ENCODE peak calls at places on chromosomes 16 and 17, in four cellular contexts. One of them, this sample, is unnamed.

GRCh38 chr16:25256821-25257503 is 683 bp downstream of the ZKSCAN2 start:
- DNase-seq in brain microvascular endothelial cell: peak
- DNase-seq in pancreas: peak
- DNase-seq in stomach: no peak
- DNase-seq in this sample: no peak

GRCh38 chr16:4500283-4500682 is 24.1 kb downstream of the HMOX2 start:
- DNase-seq in stomach: peak
- DNase-seq in brain microvascular endothelial cell: peak
- DNase-seq in pancreas: no peak
- DNase-seq in this sample: no peak

GRCh38 chr16:12340151-12340733 is 363.7 kb downstream of the SNX29 start:
- DNase-seq in stomach: peak
- DNase-seq in brain microvascular endothelial cell: peak
- DNase-seq in pancreas: peak
- DNase-seq in this sample: no peak

GRCh38 chr17:81572499-81573030 is 20.4 kb upstream of the FAAP100 start:
- DNase-seq in brain microvascular endothelial cell: no peak
- DNase-seq in stomach: no peak
- DNase-seq in pancreas: no peak
- DNase-seq in this sample: no peak

GRCh38 chr17:28615260-28615940 is 1.4 kb upstream of the RSKR start:
- DNase-seq in stomach: no peak
- DNase-seq in brain microvascular endothelial cell: no peak
- DNase-seq in pancreas: no peak
- DNase-seq in this sample: no peak

GRCh38 chr16:23901178-23902131 is 65.7 kb downstream of the PRKCB start:
- DNase-seq in pancreas: no peak
- DNase-seq in brain microvascular endothelial cell: no peak
- DNase-seq in stomach: no peak
- DNase-seq in this sample: no peak

GRCh38 chr16:50520451-50521245 is 27.5 kb upstream of the NKD1 start:
- DNase-seq in brain microvascular endothelial cell: no peak
- DNase-seq in pancreas: no peak
- DNase-seq in stomach: peak
- DNase-seq in this sample: no peak

GRCh38 chr16:10080031-10080772 is 102.0 kb downstream of the GRIN2A start:
- DNase-seq in stomach: peak
- DNase-seq in pancreas: peak
- DNase-seq in brain microvascular endothelial cell: peak
- DNase-seq in this sample: no peak

GRCh38 chr17:33640629-33641028 is 347.5 kb upstream of the ASIC2 start:
- DNase-seq in brain microvascular endothelial cell: no peak
- DNase-seq in stomach: no peak
- DNase-seq in pancreas: no peak
- DNase-seq in this sample: no peak

GRCh38 chr16:28867241-28867640 is 3.6 kb downstream of the SH2B1 start:
- DNase-seq in stomach: no peak
- DNase-seq in pancreas: no peak
- DNase-seq in brain microvascular endothelial cell: no peak
- DNase-seq in this sample: no peak

GRCh38 chr16:15564619-15565339 is 78.2 kb downstream of the MARF1 start:
- DNase-seq in brain microvascular endothelial cell: no peak
- DNase-seq in stomach: no peak
- DNase-seq in pancreas: no peak
- DNase-seq in this sample: no peak

GRCh38 chr17:10807704-10808128 is 3.8 kb upstream of the TMEM238L start:
- DNase-seq in stomach: no peak
- DNase-seq in brain microvascular endothelial cell: no peak
- DNase-seq in pancreas: no peak
- DNase-seq in this sample: no peak

GRCh38 chr16:64952177-64952576 is 169.7 kb downstream of the CDH11 start:
- DNase-seq in pancreas: no peak
- DNase-seq in brain microvascular endothelial cell: peak
- DNase-seq in stomach: no peak
- DNase-seq in this sample: peak

GRCh38 chr17:27766438-27766837 is 33.9 kb downstream of the NOS2 start:
- DNase-seq in pancreas: no peak
- DNase-seq in brain microvascular endothelial cell: no peak
- DNase-seq in stomach: no peak
- DNase-seq in this sample: no peak

GRCh38 chr17:29401237-29401636 is 11.1 kb downstream of the TAOK1 start:
- DNase-seq in stomach: no peak
- DNase-seq in pancreas: no peak
- DNase-seq in brain microvascular endothelial cell: no peak
- DNase-seq in this sample: no peak

GRCh38 chr16:17773698-17774101 is 302.9 kb upstream of the XYLT1 start:
- DNase-seq in pancreas: no peak
- DNase-seq in stomach: no peak
- DNase-seq in brain microvascular endothelial cell: peak
- DNase-seq in this sample: peak

GRCh38 chr17:65340401-65340800 is 203.2 kb downstream of the RGS9 start:
- DNase-seq in pancreas: no peak
- DNase-seq in brain microvascular endothelial cell: no peak
- DNase-seq in stomach: no peak
- DNase-seq in this sample: no peak

GRCh38 chr17:34199449-34199848 is 55.6 kb upstream of the CCL2 start:
- DNase-seq in pancreas: no peak
- DNase-seq in brain microvascular endothelial cell: no peak
- DNase-seq in stomach: no peak
- DNase-seq in this sample: no peak

GRCh38 chr16:11465675-11466074 is 120.4 kb downstream of the RMI2 start:
- DNase-seq in brain microvascular endothelial cell: no peak
- DNase-seq in stomach: no peak
- DNase-seq in pancreas: no peak
- DNase-seq in this sample: no peak

GRCh38 chr17:31499771-31500554 is 108.5 kb downstream of the RAB11FIP4 start:
- DNase-seq in stomach: peak
- DNase-seq in pancreas: peak
- DNase-seq in brain microvascular endothelial cell: peak
- DNase-seq in this sample: peak

GRCh38 chr17:75639771-75640555 is 6.7 kb downstream of the SMIM5 start:
- DNase-seq in pancreas: no peak
- DNase-seq in brain microvascular endothelial cell: no peak
- DNase-seq in stomach: peak
- DNase-seq in this sample: no peak

GRCh38 chr17:57881783-57882291 is 32.0 kb upstream of the MRPS23 start:
- DNase-seq in pancreas: no peak
- DNase-seq in brain microvascular endothelial cell: no peak
- DNase-seq in stomach: no peak
- DNase-seq in this sample: no peak

GRCh38 chr17:56478836-56479447 is 114.6 kb upstream of the NOG start:
- DNase-seq in brain microvascular endothelial cell: peak
- DNase-seq in pancreas: no peak
- DNase-seq in stomach: no peak
- DNase-seq in this sample: no peak

GRCh38 chr17:6496116-6496481 is 51.8 kb downstream of the PIMREG start:
- DNase-seq in brain microvascular endothelial cell: no peak
- DNase-seq in stomach: no peak
- DNase-seq in pancreas: no peak
- DNase-seq in this sample: no peak

GRCh38 chr17:64254755-64255154 is 8.3 kb downstream of the TEX2 start:
- DNase-seq in brain microvascular endothelial cell: no peak
- DNase-seq in pancreas: no peak
- DNase-seq in stomach: no peak
- DNase-seq in this sample: no peak

GRCh38 chr16:14056970-14057369 is 14.1 kb upstream of the MRTFB start:
- DNase-seq in pancreas: no peak
- DNase-seq in stomach: no peak
- DNase-seq in brain microvascular endothelial cell: peak
- DNase-seq in this sample: peak

GRCh38 chr17:1491406-1492248 is 859 bp downstream of the MYO1C start:
- DNase-seq in brain microvascular endothelial cell: no peak
- DNase-seq in pancreas: peak
- DNase-seq in stomach: peak
- DNase-seq in this sample: no peak

GRCh38 chr17:1486802-1487695 is 5.4 kb downstream of the MYO1C start:
- DNase-seq in pancreas: peak
- DNase-seq in stomach: peak
- DNase-seq in brain microvascular endothelial cell: peak
- DNase-seq in this sample: no peak

GRCh38 chr17:1487939-1488825 is 4.3 kb downstream of the MYO1C start:
- DNase-seq in stomach: peak
- DNase-seq in brain microvascular endothelial cell: peak
- DNase-seq in pancreas: peak
- DNase-seq in this sample: peak

GRCh38 chr17:1490643-1491405 is 1.7 kb downstream of the MYO1C start:
- DNase-seq in stomach: peak
- DNase-seq in brain microvascular endothelial cell: no peak
- DNase-seq in pancreas: peak
- DNase-seq in this sample: no peak

GRCh38 chr17:1488826-1489275 is 3.6 kb downstream of the MYO1C start:
- DNase-seq in stomach: no peak
- DNase-seq in brain microvascular endothelial cell: no peak
- DNase-seq in pancreas: no peak
- DNase-seq in this sample: no peak
- H3K4me3 ChIP-seq in stomach: peak
- H3K4me3 ChIP-seq in brain microvascular endothelial cell: no peak
- H3K4me3 ChIP-seq in pancreas: peak
- H3K4me3 ChIP-seq in this sample: peak

GRCh38 chr17:16936536-16937310 is 35.2 kb downstream of the TNFRSF13B start:
- DNase-seq in pancreas: no peak
- DNase-seq in stomach: peak
- DNase-seq in brain microvascular endothelial cell: no peak
- DNase-seq in this sample: no peak

GRCh38 chr17:16937431-16937830 is 34.5 kb downstream of the TNFRSF13B start:
- DNase-seq in pancreas: no peak
- DNase-seq in brain microvascular endothelial cell: no peak
- DNase-seq in stomach: peak
- DNase-seq in this sample: no peak

GRCh38 chr17:16938496-16939270 is 33.2 kb downstream of the TNFRSF13B start:
- DNase-seq in brain microvascular endothelial cell: no peak
- DNase-seq in stomach: peak
- DNase-seq in pancreas: no peak
- DNase-seq in this sample: no peak

GRCh38 chr17:16939271-16939576 is 32.7 kb downstream of the TNFRSF13B start:
- DNase-seq in stomach: no peak
- DNase-seq in brain microvascular endothelial cell: no peak
- DNase-seq in pancreas: no peak
- DNase-seq in this sample: no peak

GRCh38 chr17:16938031-16938430 is 33.9 kb downstream of the TNFRSF13B start:
- DNase-seq in pancreas: no peak
- DNase-seq in brain microvascular endothelial cell: no peak
- DNase-seq in stomach: peak
- DNase-seq in this sample: no peak
- H3K4me3 ChIP-seq in pancreas: no peak
- H3K4me3 ChIP-seq in brain microvascular endothelial cell: no peak
- H3K4me3 ChIP-seq in stomach: no peak
- H3K4me3 ChIP-seq in this sample: no peak

GRCh38 chr17:80475949-80476876 is at the start of gene NPTX1:
- DNase-seq in brain microvascular endothelial cell: no peak
- DNase-seq in stomach: no peak
- DNase-seq in pancreas: no peak
- DNase-seq in this sample: no peak
- H3K4me3 ChIP-seq in brain microvascular endothelial cell: peak
- H3K4me3 ChIP-seq in stomach: peak
- H3K4me3 ChIP-seq in pancreas: peak
- H3K4me3 ChIP-seq in this sample: peak

GRCh38 chr17:48591435-48592077 is 1.5 kb upstream of the HOXB3 start:
- DNase-seq in brain microvascular endothelial cell: no peak
- DNase-seq in stomach: no peak
- DNase-seq in pancreas: no peak
- DNase-seq in this sample: no peak
- H3K4me3 ChIP-seq in brain microvascular endothelial cell: peak
- H3K4me3 ChIP-seq in stomach: peak
- H3K4me3 ChIP-seq in pancreas: no peak
- H3K4me3 ChIP-seq in this sample: peak